ENCODE peak calls at places on chromosomes 1 and 21, in four cellular contexts. One of them, this sample, is unnamed.

GRCh38 chr21:15134711-15135110 is 69.9 kb upstream of the NRIP1 start:
- DNase-seq in IMR-90: no peak
- DNase-seq in K562: no peak
- DNase-seq in GM12878: no peak
- DNase-seq in this sample: peak; percentile 44

GRCh38 chr1:34918609-34919561 is 10.6 kb downstream of the DLGAP3 start:
- DNase-seq in IMR-90: no peak
- DNase-seq in K562: peak; percentile 53
- DNase-seq in GM12878: peak; percentile 13
- DNase-seq in this sample: no peak

GRCh38 chr1:8078176-8078671 is 52.1 kb upstream of the ERRFI1 start:
- DNase-seq in IMR-90: peak; percentile 77
- DNase-seq in K562: no peak
- DNase-seq in GM12878: no peak
- DNase-seq in this sample: peak; percentile 81

GRCh38 chr1:231242516-231243198 is 1.6 kb downstream of the GNPAT start:
- DNase-seq in IMR-90: peak; percentile 34
- DNase-seq in K562: peak; percentile 23
- DNase-seq in GM12878: no peak
- DNase-seq in this sample: peak; percentile 29

GRCh38 chr1:1550591-1551432 is 10.4 kb upstream of the TMEM240 start:
- DNase-seq in IMR-90: peak; percentile 36
- DNase-seq in K562: no peak
- DNase-seq in GM12878: no peak
- DNase-seq in this sample: no peak

GRCh38 chr1:200925821-200926220 is 31.1 kb downstream of the INAVA start:
- DNase-seq in IMR-90: peak; percentile 23
- DNase-seq in K562: no peak
- DNase-seq in GM12878: no peak
- DNase-seq in this sample: no peak

GRCh38 chr1:223700942-223701637 is 11.2 kb upstream of the CAPN2 start:
- DNase-seq in IMR-90: peak; percentile 98
- DNase-seq in K562: peak; percentile 90
- DNase-seq in GM12878: no peak
- DNase-seq in this sample: peak; percentile 74

GRCh38 chr1:212471891-212472675 is 39.4 kb downstream of the NENF start:
- DNase-seq in IMR-90: no peak
- DNase-seq in K562: no peak
- DNase-seq in GM12878: no peak
- DNase-seq in this sample: no peak

GRCh38 chr1:241180569-241180968 is 176.4 kb downstream of the RGS7 start:
- DNase-seq in IMR-90: no peak
- DNase-seq in K562: no peak
- DNase-seq in GM12878: no peak
- DNase-seq in this sample: no peak

GRCh38 chr1:56025942-56026341 is 553.4 kb downstream of the PLPP3 start:
- DNase-seq in IMR-90: peak; percentile 28
- DNase-seq in K562: no peak
- DNase-seq in GM12878: no peak
- DNase-seq in this sample: no peak

GRCh38 chr1:207463571-207463970 is 9.4 kb downstream of the CR2 start:
- DNase-seq in IMR-90: no peak
- DNase-seq in K562: no peak
- DNase-seq in GM12878: no peak
- DNase-seq in this sample: no peak

GRCh38 chr1:169466259-169467230 is 19.2 kb downstream of the SLC19A2 start:
- DNase-seq in IMR-90: peak; percentile 52
- DNase-seq in K562: peak; percentile 34
- DNase-seq in GM12878: no peak
- DNase-seq in this sample: peak; percentile 59

GRCh38 chr1:244340396-244340795 is 111.3 kb downstream of the ADSS2 start:
- DNase-seq in IMR-90: no peak
- DNase-seq in K562: no peak
- DNase-seq in GM12878: no peak
- DNase-seq in this sample: no peak

GRCh38 chr21:39050839-39051560 is 132.3 kb downstream of the PSMG1 start:
- DNase-seq in IMR-90: no peak
- DNase-seq in K562: no peak
- DNase-seq in GM12878: no peak
- DNase-seq in this sample: no peak

GRCh38 chr21:40043423-40043822 is 176.2 kb downstream of the PCP4 start:
- DNase-seq in IMR-90: no peak
- DNase-seq in K562: no peak
- DNase-seq in GM12878: no peak
- DNase-seq in this sample: no peak

GRCh38 chr21:34517491-34518245 is 5.7 kb upstream of the KCNE1 start:
- DNase-seq in IMR-90: no peak
- DNase-seq in K562: peak; percentile 24
- DNase-seq in GM12878: no peak
- DNase-seq in this sample: peak; percentile 22

GRCh38 chr1:76868154-76868882 is 1.0 kb downstream of the ST6GALNAC5 start:
- DNase-seq in IMR-90: peak; percentile 29
- DNase-seq in K562: peak; percentile 11
- DNase-seq in GM12878: no peak
- DNase-seq in this sample: peak; percentile 37

GRCh38 chr1:91243171-91243570 is 161.5 kb downstream of the HFM1 start:
- DNase-seq in IMR-90: no peak
- DNase-seq in K562: no peak
- DNase-seq in GM12878: no peak
- DNase-seq in this sample: no peak

GRCh38 chr1:247373721-247374141 is 42.1 kb upstream of the ZNF496 start:
- DNase-seq in IMR-90: peak; percentile 32
- DNase-seq in K562: peak; percentile 69
- DNase-seq in GM12878: no peak
- DNase-seq in this sample: peak; percentile 21

GRCh38 chr1:154174654-154175053 is 17.2 kb downstream of the TPM3 start:
- DNase-seq in IMR-90: no peak
- DNase-seq in K562: no peak
- DNase-seq in GM12878: no peak
- DNase-seq in this sample: no peak

GRCh38 chr1:150235852-150236613 is at the start of gene ANP32E:
- DNase-seq in IMR-90: peak; percentile 100
- DNase-seq in K562: peak; percentile 98
- DNase-seq in GM12878: peak; percentile 99
- DNase-seq in this sample: peak; percentile 99

GRCh38 chr1:170927955-170928850 is 7.1 kb upstream of the MROH9 start:
- DNase-seq in IMR-90: no peak
- DNase-seq in K562: no peak
- DNase-seq in GM12878: no peak
- DNase-seq in this sample: no peak

GRCh38 chr1:34113887-34114286 is 51.1 kb downstream of the CSMD2 start:
- DNase-seq in IMR-90: no peak
- DNase-seq in K562: no peak
- DNase-seq in GM12878: no peak
- DNase-seq in this sample: no peak

GRCh38 chr1:115642168-115643072 is 650 bp downstream of the VANGL1 start:
- DNase-seq in IMR-90: peak; percentile 20
- DNase-seq in K562: peak; percentile 72
- DNase-seq in GM12878: peak; percentile 28
- DNase-seq in this sample: peak; percentile 46

GRCh38 chr1:161069201-161069685 is 448 bp downstream of the ARHGAP30 start:
- DNase-seq in IMR-90: no peak
- DNase-seq in K562: no peak
- DNase-seq in GM12878: no peak
- DNase-seq in this sample: no peak

DNA sequence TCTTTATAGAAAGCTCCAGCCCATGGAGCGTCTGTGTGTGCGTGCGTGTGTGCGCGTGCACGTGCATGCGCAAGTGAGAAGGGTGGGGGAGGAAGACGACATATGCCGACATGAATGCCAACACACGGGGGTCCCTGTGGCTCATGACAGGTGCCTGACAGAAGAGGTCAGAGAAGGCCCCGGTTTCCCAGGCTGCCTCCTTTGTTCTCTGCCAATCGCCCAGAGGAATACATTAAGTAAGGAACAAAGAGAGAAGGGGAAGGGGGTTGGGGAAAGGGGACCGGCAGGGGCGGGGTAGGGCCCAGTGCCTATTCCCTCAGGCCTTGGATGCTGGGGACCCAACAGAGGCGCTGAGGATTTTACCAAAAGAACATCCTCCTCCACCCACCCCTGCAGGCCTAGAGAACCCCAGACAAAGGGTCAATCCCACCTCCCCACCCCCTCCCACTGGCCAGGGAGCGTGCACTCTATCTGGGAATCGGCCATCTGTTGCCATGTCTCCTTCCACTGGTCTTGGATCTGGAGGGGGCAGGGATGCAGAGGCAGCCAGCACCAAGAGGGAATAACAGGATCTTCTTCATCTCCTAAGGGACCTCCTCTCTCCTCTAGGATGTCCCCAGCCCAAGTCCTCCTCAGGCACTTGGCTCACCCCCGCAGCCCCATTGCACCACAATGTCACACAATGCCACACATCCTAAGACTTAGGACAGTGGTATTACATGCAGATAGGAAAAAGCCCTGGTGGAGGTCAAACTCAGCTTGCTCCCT is 39.4 kb downstream of the PIK3C2B start:
- DNase-seq in IMR-90: no peak
- DNase-seq in K562: no peak
- DNase-seq in GM12878: no peak
- DNase-seq in this sample: no peak
- TF ChIP-seq FOS in IMR-90: no peak
- TF ChIP-seq FOS in K562: no peak
- TF ChIP-seq FOS in GM12878: no peak
- TF ChIP-seq FOS in this sample: no peak

DNA sequence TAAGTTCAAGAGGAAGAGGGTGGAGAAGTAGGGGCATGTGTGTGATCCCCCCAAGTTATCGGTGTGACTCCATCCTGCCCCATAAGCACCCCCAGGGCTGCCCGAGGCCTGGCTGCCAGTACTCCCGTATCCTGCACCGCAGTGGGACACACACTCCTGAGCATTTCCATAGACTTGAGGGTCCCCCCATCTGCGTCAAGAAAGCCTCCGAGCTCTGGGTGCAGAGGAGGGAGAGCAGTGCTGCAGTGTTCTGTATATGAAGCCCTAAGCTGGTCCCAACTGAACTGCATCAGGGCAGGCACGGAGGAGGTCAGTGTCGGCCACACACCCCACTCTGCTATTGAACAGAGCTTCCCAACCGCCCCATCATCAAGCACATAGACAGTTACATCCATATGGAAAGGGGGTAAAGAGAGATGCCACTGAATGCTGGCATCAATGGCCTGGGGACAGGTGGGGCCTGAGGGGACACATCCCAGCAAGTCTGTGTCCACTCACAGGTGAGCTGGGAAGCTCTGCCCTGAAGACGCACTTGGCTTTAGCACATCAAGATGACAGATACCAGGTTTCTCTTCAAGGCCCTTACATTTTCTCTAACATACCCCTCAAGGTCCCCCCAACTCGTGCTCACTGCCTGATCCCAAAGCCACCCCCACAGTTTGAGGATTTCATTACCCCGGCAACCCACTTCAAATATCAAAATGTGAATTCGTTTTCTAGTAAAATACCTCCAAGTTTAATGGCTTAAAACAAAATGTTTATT is 64.3 kb downstream of the EVA1C start:
- DNase-seq in IMR-90: no peak
- DNase-seq in K562: no peak
- DNase-seq in GM12878: no peak
- DNase-seq in this sample: no peak
- TF ChIP-seq FOS in IMR-90: no peak
- TF ChIP-seq FOS in K562: no peak
- TF ChIP-seq FOS in GM12878: no peak
- TF ChIP-seq FOS in this sample: no peak

GRCh38 chr1:228314315-228314657 is 92.3 kb downstream of the TRIM11 start:
- DNase-seq in IMR-90: no peak
- DNase-seq in K562: no peak
- DNase-seq in GM12878: no peak
- DNase-seq in this sample: no peak
- TF ChIP-seq FOS in IMR-90: no peak
- TF ChIP-seq FOS in K562: no peak
- TF ChIP-seq FOS in GM12878: no peak
- TF ChIP-seq FOS in this sample: no peak

GRCh38 chr21:25909341-25909740 is 174.6 kb downstream of the GABPA start:
- DNase-seq in IMR-90: no peak
- DNase-seq in K562: no peak
- DNase-seq in GM12878: no peak
- DNase-seq in this sample: no peak
- TF ChIP-seq FOS in IMR-90: no peak
- TF ChIP-seq FOS in K562: no peak
- TF ChIP-seq FOS in GM12878: no peak
- TF ChIP-seq FOS in this sample: no peak

GRCh38 chr1:183304466-183305122 is 113.6 kb downstream of the NMNAT2 start:
- DNase-seq in IMR-90: no peak
- DNase-seq in K562: no peak
- DNase-seq in GM12878: no peak
- DNase-seq in this sample: peak; percentile 66
- TF ChIP-seq FOS in IMR-90: no peak
- TF ChIP-seq FOS in K562: no peak
- TF ChIP-seq FOS in GM12878: no peak
- TF ChIP-seq FOS in this sample: no peak